ENCODE peak calls at places on chromosomes 13 and 19, in nine cellular contexts. Q is endodermal cell, K is HepG2, E is NT2/D1, H is IMR-90, Y is neural progenitor cell, P is endothelial cell of umbilical vein, O is PC-3, W is mesenchymal stem cell. M is an unnamed sample.

GRCh38 chr13:25701304-25701703 is 329.5 kb downstream of the ATP8A2 start:
- DNase-seq in Q (no peak), K (no peak), E (no peak), H (no peak), Y (no peak), P (no peak), O (no peak), W (no peak), M (no peak)

GRCh38 chr19:8487137-8487851 is 15.1 kb downstream of the PRAM1 start:
- DNase-seq in Q (no peak), K (no peak), E (no peak), H (no peak), Y (no peak), P (no peak), O (no peak), W (no peak), M (no peak)

GRCh38 chr13:19957320-19958118 is 1.0 kb upstream of the ZMYM2 start:
- DNase-seq in Q (peak; percentile 89), K (no peak), E (peak; percentile 79), H (peak; percentile 18), Y (peak; percentile 84), P (peak; percentile 75), O (peak; percentile 75), W (peak; percentile 84), M (peak; percentile 58)

GRCh38 chr13:114063545-114064515 is 68.6 kb downstream of the RASA3 start:
- DNase-seq in Q (no peak), K (no peak), E (no peak), H (peak; percentile 61), Y (peak; percentile 38), P (no peak), O (peak; percentile 22), W (peak; percentile 67), M (peak; percentile 87)

GRCh38 chr19:4597975-4598671 is 38.6 kb upstream of the SEMA6B start:
- DNase-seq in Q (peak; percentile 94), K (no peak), E (peak; percentile 56), H (no peak), Y (peak; percentile 93), P (no peak), O (peak; percentile 61), W (peak; percentile 57), M (peak; percentile 53)

GRCh38 chr19:53537523-53538377 is at the start of gene ZNF331:
- DNase-seq in Q (peak; percentile 88), K (peak; percentile 39), E (peak; percentile 43), H (peak; percentile 83), Y (peak; percentile 75), P (peak; percentile 82), O (peak; percentile 78), W (peak; percentile 83), M (peak; percentile 81)

GRCh38 chr13:21033866-21034601 is 27.4 kb downstream of the LATS2 start:
- DNase-seq in Q (peak; percentile 41), K (no peak), E (no peak), H (no peak), Y (no peak), P (no peak), O (peak; percentile 96), W (peak; percentile 50), M (peak; percentile 36)

GRCh38 chr19:14519860-14520407 is 1.7 kb upstream of the DNAJB1 start:
- DNase-seq in Q (no peak), K (peak; percentile 99), E (no peak), H (peak; percentile 88), Y (no peak), P (peak; percentile 75), O (peak; percentile 98), W (peak; percentile 79), M (no peak)

GRCh38 chr13:22232186-22232585 is 561.3 kb downstream of the FGF9 start:
- DNase-seq in Q (no peak), K (no peak), E (no peak), H (no peak), Y (no peak), P (no peak), O (no peak), W (no peak), M (no peak)

GRCh38 chr13:91242652-91243051 is 104.8 kb upstream of the MIR17HG start:
- DNase-seq in Q (no peak), K (no peak), E (no peak), H (no peak), Y (no peak), P (no peak), O (no peak), W (peak; percentile 3), M (no peak)

GRCh38 chr13:27472941-27473340 is 22.6 kb upstream of the MTIF3 start:
- DNase-seq in Q (no peak), K (no peak), E (no peak), H (no peak), Y (no peak), P (no peak), O (no peak), W (no peak), M (no peak)

GRCh38 chr19:29645911-29646310 is 19.4 kb upstream of the PLEKHF1 start:
- DNase-seq in Q (no peak), K (peak; percentile 27), E (no peak), H (peak; percentile 34), Y (no peak), P (no peak), O (peak; percentile 27), W (no peak), M (peak; percentile 61)

GRCh38 chr19:9323557-9323918 is 441 bp upstream of the ZNF559 start:
- DNase-seq in Q (no peak), K (peak; percentile 81), E (peak; percentile 69), H (peak; percentile 75), Y (no peak), P (peak; percentile 86), O (peak; percentile 50), W (no peak), M (peak; percentile 64)

DNA sequence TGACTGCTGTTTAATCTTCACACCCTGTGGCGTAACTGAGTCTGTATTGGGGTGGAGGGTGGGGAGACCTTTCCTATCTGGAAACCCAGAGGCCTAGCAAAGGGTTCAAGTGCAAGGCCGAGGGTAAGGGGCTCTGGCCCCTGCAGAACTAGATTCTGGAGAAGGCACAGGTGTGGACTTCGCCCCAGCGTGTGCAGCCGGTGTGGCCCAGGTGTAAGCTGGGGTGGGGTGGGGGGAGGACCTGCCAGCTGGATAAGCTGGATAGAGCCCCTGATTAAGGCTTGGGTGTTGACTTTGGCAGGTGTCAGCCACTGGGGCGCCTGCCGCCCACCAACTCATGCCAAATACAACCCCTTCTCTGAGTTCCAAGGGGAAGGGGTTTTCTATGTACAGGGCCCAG is 1.3 kb downstream of the RAB3D start:
- DNase-seq in Q (no peak), K (no peak), E (no peak), H (no peak), Y (no peak), P (no peak), O (no peak), W (no peak), M (no peak)
- H3K4me3 ChIP-seq in Q (peak overlapping the region; percentile 85), K (peak overlapping the region; percentile 67), E (peak overlapping the region; percentile 67), H (no peak overlapping the region), Y (no peak overlapping the region), P (no peak overlapping the region), O (peak overlapping the region; percentile 89), W (no peak overlapping the region), M (no peak overlapping the region)

GRCh38 chr13:47179321-47179720 is 282.5 kb upstream of the HTR2A start:
- DNase-seq in Q (no peak), K (no peak), E (no peak), H (no peak), Y (no peak), P (no peak), O (no peak), W (no peak), M (no peak)

GRCh38 chr13:47178090-47178950 is 281.5 kb upstream of the HTR2A start:
- DNase-seq in Q (no peak), K (no peak), E (no peak), H (no peak), Y (no peak), P (no peak), O (no peak), W (no peak), M (peak; percentile 8)

GRCh38 chr13:47188802-47189201 is 291.9 kb upstream of the HTR2A start:
- DNase-seq in Q (no peak), K (no peak), E (no peak), H (peak; percentile 66), Y (no peak), P (no peak), O (peak; percentile 6), W (peak; percentile 39), M (peak; percentile 62)

DNA sequence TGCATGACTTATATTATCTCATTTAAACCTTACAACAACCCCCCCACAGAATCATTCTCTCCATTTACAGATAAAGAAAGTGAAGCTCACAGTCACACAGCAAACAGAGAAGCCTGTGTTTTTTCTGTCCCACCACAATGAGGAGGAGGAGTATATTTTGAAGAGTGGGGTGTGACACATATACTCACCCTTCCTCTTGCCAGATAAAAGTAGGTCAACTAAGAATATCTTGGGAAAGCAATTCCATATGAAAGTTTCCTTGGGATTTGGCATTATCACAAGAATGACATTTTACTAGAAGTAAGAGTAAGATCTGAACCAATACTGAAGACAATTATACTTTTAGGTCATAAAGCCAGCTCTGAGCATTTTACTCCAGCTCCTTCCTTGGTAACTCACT is 287.5 kb upstream of the HTR2A start:
- DNase-seq in Q (no peak), K (no peak), E (no peak), H (peak; percentile 4), Y (no peak), P (no peak), O (no peak), W (no peak), M (peak; percentile 5)
- H3K9ac ChIP-seq in Q (no peak overlapping the region), K (no peak overlapping the region), E (no peak overlapping the region), H (no peak overlapping the region), Y (no peak overlapping the region), P (no peak overlapping the region), O (no peak overlapping the region), W (no peak overlapping the region), M (no peak overlapping the region)

DNA sequence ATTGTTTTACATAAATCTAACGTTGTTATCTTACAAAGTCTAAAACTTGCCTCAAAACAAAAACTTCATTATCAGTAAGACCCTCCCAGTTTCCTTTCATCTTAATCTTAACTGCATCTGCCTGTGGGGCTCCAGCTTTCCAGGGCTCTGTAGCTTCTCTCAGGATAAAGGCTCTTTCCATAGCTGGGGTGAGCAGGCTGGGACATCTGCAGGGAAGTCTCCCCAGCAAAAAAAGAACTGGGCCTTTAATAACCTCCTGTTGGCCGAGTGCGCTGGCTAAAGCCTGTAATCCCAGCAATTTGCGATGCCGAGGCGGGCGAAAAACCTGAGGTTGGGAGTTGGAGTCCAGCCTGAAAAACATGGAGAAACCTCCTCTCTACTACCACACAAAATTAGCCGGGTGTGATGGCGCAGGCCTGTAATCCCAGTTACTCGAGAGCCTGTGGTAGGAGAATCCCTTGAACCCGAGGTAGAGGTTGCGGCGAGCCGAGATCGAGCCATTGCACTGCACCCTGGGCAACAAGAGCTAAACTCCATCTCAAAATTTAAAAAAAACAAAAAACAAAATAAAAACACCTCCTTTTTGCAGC is 142.9 kb downstream of the ZNF737 start:
- DNase-seq in Q (peak; percentile 47), K (no peak), E (no peak), H (no peak), Y (peak; percentile 66), P (no peak), O (no peak), W (peak; percentile 3), M (no peak)
- H3K4me3 ChIP-seq in Q (peak overlapping the region; percentile 88), K (no peak overlapping the region), E (peak overlapping the region; percentile 25), H (no peak overlapping the region), Y (peak overlapping the region; percentile 79), P (no peak overlapping the region), O (no peak overlapping the region), W (no peak overlapping the region), M (peak overlapping the region; percentile 91)

DNA sequence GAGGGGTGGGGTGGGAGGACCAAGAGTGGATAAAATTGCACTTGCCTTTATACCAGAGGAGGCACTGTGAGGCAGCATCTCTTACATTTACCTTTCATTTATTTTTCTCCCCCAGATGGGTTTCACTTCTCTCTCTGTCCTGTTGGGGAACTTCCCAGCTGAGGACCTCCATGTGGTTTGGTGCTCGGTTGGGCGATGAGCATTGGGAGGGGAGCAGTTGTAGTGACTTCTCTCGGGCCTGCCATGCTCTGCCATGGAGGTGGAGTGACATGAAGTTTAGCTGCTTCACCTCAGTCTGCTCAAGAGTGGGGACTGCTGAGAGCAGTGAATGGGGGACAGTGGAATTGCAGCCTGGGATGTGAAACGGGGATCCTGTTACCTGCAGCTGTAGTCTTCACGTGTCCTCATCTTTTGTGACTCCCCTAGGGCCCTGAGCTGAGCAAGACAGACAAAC is 23.1 kb upstream of the CXCL17 start:
- DNase-seq in Q (peak; percentile 52), K (no peak), E (no peak), H (no peak), Y (no peak), P (no peak), O (no peak), W (no peak), M (no peak)
- H3K9ac ChIP-seq in Q (no peak overlapping the region), K (no peak overlapping the region), E (no peak overlapping the region), H (no peak overlapping the region), Y (no peak overlapping the region), P (no peak overlapping the region), O (no peak overlapping the region), W (no peak overlapping the region), M (no peak overlapping the region)